ENCODE peak calls at places on chromosome 2, in seven cellular contexts. One of them, this sample, is unnamed.

GRCh38 chr2:27573452-27573851 is 9.4 kb upstream of the ZNF512 start:
- DNase-seq in activated effector memory CD4-positive, alpha-beta T cell treated with Interleukin-2 at 50 U/mL for 16 hours: no peak
- DNase-seq in NCI-H1092 treated with DMSO at 0.1 percent for 48 hours: no peak
- DNase-seq in T-cell: no peak
- DNase-seq in stimulated activated CD4-positive, alpha-beta T cell treated with anti-CD3 and anti-CD28 coated beads, TNF-alpha, amount 100 ng/mL, for 48 hours: no peak
- DNase-seq in AG08396: peak; percentile 24
- DNase-seq in ascending aorta: no peak
- DNase-seq in this sample: no peak

GRCh38 chr2:234472155-234472554 is 24.7 kb downstream of the ARL4C start:
- DNase-seq in activated effector memory CD4-positive, alpha-beta T cell treated with Interleukin-2 at 50 U/mL for 16 hours: no peak
- DNase-seq in NCI-H1092 treated with DMSO at 0.1 percent for 48 hours: no peak
- DNase-seq in T-cell: no peak
- DNase-seq in stimulated activated CD4-positive, alpha-beta T cell treated with anti-CD3 and anti-CD28 coated beads, TNF-alpha, amount 100 ng/mL, for 48 hours: no peak
- DNase-seq in AG08396: no peak
- DNase-seq in ascending aorta: no peak
- DNase-seq in this sample: no peak

GRCh38 chr2:30232027-30232800 is 880 bp downstream of the LBH start:
- DNase-seq in activated effector memory CD4-positive, alpha-beta T cell treated with Interleukin-2 at 50 U/mL for 16 hours: peak; percentile 71
- DNase-seq in NCI-H1092 treated with DMSO at 0.1 percent for 48 hours: peak; percentile 36
- DNase-seq in T-cell: peak; percentile 84
- DNase-seq in stimulated activated CD4-positive, alpha-beta T cell treated with anti-CD3 and anti-CD28 coated beads, TNF-alpha, amount 100 ng/mL, for 48 hours: no peak
- DNase-seq in AG08396: peak; percentile 70
- DNase-seq in ascending aorta: peak; percentile 81
- DNase-seq in this sample: peak; percentile 59

GRCh38 chr2:228657807-228658402 is 476.4 kb upstream of the SPHKAP start:
- DNase-seq in activated effector memory CD4-positive, alpha-beta T cell treated with Interleukin-2 at 50 U/mL for 16 hours: no peak
- DNase-seq in NCI-H1092 treated with DMSO at 0.1 percent for 48 hours: peak; percentile 77
- DNase-seq in T-cell: no peak
- DNase-seq in stimulated activated CD4-positive, alpha-beta T cell treated with anti-CD3 and anti-CD28 coated beads, TNF-alpha, amount 100 ng/mL, for 48 hours: no peak
- DNase-seq in AG08396: peak; percentile 14
- DNase-seq in ascending aorta: no peak
- DNase-seq in this sample: peak; percentile 63

GRCh38 chr2:54964271-54964670 is 86.0 kb downstream of the RTN4 start:
- DNase-seq in activated effector memory CD4-positive, alpha-beta T cell treated with Interleukin-2 at 50 U/mL for 16 hours: no peak
- DNase-seq in NCI-H1092 treated with DMSO at 0.1 percent for 48 hours: no peak
- DNase-seq in T-cell: no peak
- DNase-seq in stimulated activated CD4-positive, alpha-beta T cell treated with anti-CD3 and anti-CD28 coated beads, TNF-alpha, amount 100 ng/mL, for 48 hours: no peak
- DNase-seq in AG08396: no peak
- DNase-seq in ascending aorta: no peak
- DNase-seq in this sample: peak; percentile 75

GRCh38 chr2:37688771-37689468 is 17.5 kb upstream of the CDC42EP3 start:
- DNase-seq in activated effector memory CD4-positive, alpha-beta T cell treated with Interleukin-2 at 50 U/mL for 16 hours: no peak
- DNase-seq in NCI-H1092 treated with DMSO at 0.1 percent for 48 hours: no peak
- DNase-seq in T-cell: no peak
- DNase-seq in stimulated activated CD4-positive, alpha-beta T cell treated with anti-CD3 and anti-CD28 coated beads, TNF-alpha, amount 100 ng/mL, for 48 hours: no peak
- DNase-seq in AG08396: peak; percentile 72
- DNase-seq in ascending aorta: no peak
- DNase-seq in this sample: peak; percentile 93

GRCh38 chr2:133407341-133407740 is 160.9 kb downstream of the NCKAP5 start:
- DNase-seq in activated effector memory CD4-positive, alpha-beta T cell treated with Interleukin-2 at 50 U/mL for 16 hours: no peak
- DNase-seq in NCI-H1092 treated with DMSO at 0.1 percent for 48 hours: no peak
- DNase-seq in T-cell: no peak
- DNase-seq in stimulated activated CD4-positive, alpha-beta T cell treated with anti-CD3 and anti-CD28 coated beads, TNF-alpha, amount 100 ng/mL, for 48 hours: no peak
- DNase-seq in AG08396: no peak
- DNase-seq in ascending aorta: no peak
- DNase-seq in this sample: no peak

GRCh38 chr2:158407031-158407430 is 49.5 kb downstream of the CCDC148 start:
- DNase-seq in activated effector memory CD4-positive, alpha-beta T cell treated with Interleukin-2 at 50 U/mL for 16 hours: no peak
- DNase-seq in NCI-H1092 treated with DMSO at 0.1 percent for 48 hours: no peak
- DNase-seq in T-cell: no peak
- DNase-seq in stimulated activated CD4-positive, alpha-beta T cell treated with anti-CD3 and anti-CD28 coated beads, TNF-alpha, amount 100 ng/mL, for 48 hours: no peak
- DNase-seq in AG08396: no peak
- DNase-seq in ascending aorta: no peak
- DNase-seq in this sample: no peak

GRCh38 chr2:25794544-25795276 is 83.6 kb downstream of the ASXL2 start:
- DNase-seq in activated effector memory CD4-positive, alpha-beta T cell treated with Interleukin-2 at 50 U/mL for 16 hours: no peak
- DNase-seq in NCI-H1092 treated with DMSO at 0.1 percent for 48 hours: no peak
- DNase-seq in T-cell: no peak
- DNase-seq in stimulated activated CD4-positive, alpha-beta T cell treated with anti-CD3 and anti-CD28 coated beads, TNF-alpha, amount 100 ng/mL, for 48 hours: no peak
- DNase-seq in AG08396: no peak
- DNase-seq in ascending aorta: no peak
- DNase-seq in this sample: no peak

GRCh38 chr2:232315049-232315922 is 63.3 kb upstream of the ALPP start:
- DNase-seq in activated effector memory CD4-positive, alpha-beta T cell treated with Interleukin-2 at 50 U/mL for 16 hours: peak; percentile 73
- DNase-seq in NCI-H1092 treated with DMSO at 0.1 percent for 48 hours: no peak
- DNase-seq in T-cell: peak; percentile 63
- DNase-seq in stimulated activated CD4-positive, alpha-beta T cell treated with anti-CD3 and anti-CD28 coated beads, TNF-alpha, amount 100 ng/mL, for 48 hours: peak; percentile 43
- DNase-seq in AG08396: no peak
- DNase-seq in ascending aorta: peak; percentile 82
- DNase-seq in this sample: peak; percentile 88

GRCh38 chr2:36392854-36393253 is 37.3 kb downstream of the CRIM1 start:
- DNase-seq in activated effector memory CD4-positive, alpha-beta T cell treated with Interleukin-2 at 50 U/mL for 16 hours: no peak
- DNase-seq in NCI-H1092 treated with DMSO at 0.1 percent for 48 hours: no peak
- DNase-seq in T-cell: no peak
- DNase-seq in stimulated activated CD4-positive, alpha-beta T cell treated with anti-CD3 and anti-CD28 coated beads, TNF-alpha, amount 100 ng/mL, for 48 hours: no peak
- DNase-seq in AG08396: no peak
- DNase-seq in ascending aorta: no peak
- DNase-seq in this sample: no peak

GRCh38 chr2:136131961-136132839 is 14.3 kb upstream of the CXCR4 start:
- DNase-seq in activated effector memory CD4-positive, alpha-beta T cell treated with Interleukin-2 at 50 U/mL for 16 hours: peak; percentile 63
- DNase-seq in NCI-H1092 treated with DMSO at 0.1 percent for 48 hours: peak; percentile 39
- DNase-seq in T-cell: peak; percentile 92
- DNase-seq in stimulated activated CD4-positive, alpha-beta T cell treated with anti-CD3 and anti-CD28 coated beads, TNF-alpha, amount 100 ng/mL, for 48 hours: peak; percentile 66
- DNase-seq in AG08396: no peak
- DNase-seq in ascending aorta: peak; percentile 66
- DNase-seq in this sample: no peak

GRCh38 chr2:96404446-96405373 is 69.1 kb downstream of the NCAPH start:
- DNase-seq in activated effector memory CD4-positive, alpha-beta T cell treated with Interleukin-2 at 50 U/mL for 16 hours: no peak
- DNase-seq in NCI-H1092 treated with DMSO at 0.1 percent for 48 hours: peak; percentile 34
- DNase-seq in T-cell: no peak
- DNase-seq in stimulated activated CD4-positive, alpha-beta T cell treated with anti-CD3 and anti-CD28 coated beads, TNF-alpha, amount 100 ng/mL, for 48 hours: no peak
- DNase-seq in AG08396: no peak
- DNase-seq in ascending aorta: no peak
- DNase-seq in this sample: no peak

GRCh38 chr2:96747061-96747460 is 7.2 kb upstream of the LMAN2L start:
- DNase-seq in activated effector memory CD4-positive, alpha-beta T cell treated with Interleukin-2 at 50 U/mL for 16 hours: no peak
- DNase-seq in NCI-H1092 treated with DMSO at 0.1 percent for 48 hours: no peak
- DNase-seq in T-cell: no peak
- DNase-seq in stimulated activated CD4-positive, alpha-beta T cell treated with anti-CD3 and anti-CD28 coated beads, TNF-alpha, amount 100 ng/mL, for 48 hours: no peak
- DNase-seq in AG08396: no peak
- DNase-seq in ascending aorta: no peak
- DNase-seq in this sample: peak; percentile 74

GRCh38 chr2:60484080-60484737 is 69.2 kb downstream of the BCL11A start:
- DNase-seq in activated effector memory CD4-positive, alpha-beta T cell treated with Interleukin-2 at 50 U/mL for 16 hours: no peak
- DNase-seq in NCI-H1092 treated with DMSO at 0.1 percent for 48 hours: no peak
- DNase-seq in T-cell: no peak
- DNase-seq in stimulated activated CD4-positive, alpha-beta T cell treated with anti-CD3 and anti-CD28 coated beads, TNF-alpha, amount 100 ng/mL, for 48 hours: no peak
- DNase-seq in AG08396: no peak
- DNase-seq in ascending aorta: peak; percentile 59
- DNase-seq in this sample: peak; percentile 95

GRCh38 chr2:26630669-26631360 is 10.4 kb downstream of the CIB4 start:
- DNase-seq in activated effector memory CD4-positive, alpha-beta T cell treated with Interleukin-2 at 50 U/mL for 16 hours: no peak
- DNase-seq in NCI-H1092 treated with DMSO at 0.1 percent for 48 hours: no peak
- DNase-seq in T-cell: no peak
- DNase-seq in stimulated activated CD4-positive, alpha-beta T cell treated with anti-CD3 and anti-CD28 coated beads, TNF-alpha, amount 100 ng/mL, for 48 hours: no peak
- DNase-seq in AG08396: peak; percentile 47
- DNase-seq in ascending aorta: no peak
- DNase-seq in this sample: peak; percentile 28

GRCh38 chr2:121080013-121080772 is 204.8 kb downstream of the TFCP2L1 start:
- DNase-seq in activated effector memory CD4-positive, alpha-beta T cell treated with Interleukin-2 at 50 U/mL for 16 hours: peak; percentile 10
- DNase-seq in NCI-H1092 treated with DMSO at 0.1 percent for 48 hours: peak; percentile 53
- DNase-seq in T-cell: peak; percentile 15
- DNase-seq in stimulated activated CD4-positive, alpha-beta T cell treated with anti-CD3 and anti-CD28 coated beads, TNF-alpha, amount 100 ng/mL, for 48 hours: peak; percentile 25
- DNase-seq in AG08396: peak; percentile 74
- DNase-seq in ascending aorta: no peak
- DNase-seq in this sample: peak; percentile 65

GRCh38 chr2:234451852-234452625 is 44.8 kb downstream of the ARL4C start:
- DNase-seq in activated effector memory CD4-positive, alpha-beta T cell treated with Interleukin-2 at 50 U/mL for 16 hours: no peak
- DNase-seq in NCI-H1092 treated with DMSO at 0.1 percent for 48 hours: no peak
- DNase-seq in T-cell: no peak
- DNase-seq in stimulated activated CD4-positive, alpha-beta T cell treated with anti-CD3 and anti-CD28 coated beads, TNF-alpha, amount 100 ng/mL, for 48 hours: no peak
- DNase-seq in AG08396: peak; percentile 76
- DNase-seq in ascending aorta: no peak
- DNase-seq in this sample: peak; percentile 95

GRCh38 chr2:156657809-156658208 is 221.6 kb downstream of the GPD2 start:
- DNase-seq in activated effector memory CD4-positive, alpha-beta T cell treated with Interleukin-2 at 50 U/mL for 16 hours: no peak
- DNase-seq in NCI-H1092 treated with DMSO at 0.1 percent for 48 hours: no peak
- DNase-seq in T-cell: no peak
- DNase-seq in stimulated activated CD4-positive, alpha-beta T cell treated with anti-CD3 and anti-CD28 coated beads, TNF-alpha, amount 100 ng/mL, for 48 hours: no peak
- DNase-seq in AG08396: no peak
- DNase-seq in ascending aorta: no peak
- DNase-seq in this sample: no peak

GRCh38 chr2:27980242-27980641 is 89.7 kb downstream of the BABAM2 start:
- DNase-seq in activated effector memory CD4-positive, alpha-beta T cell treated with Interleukin-2 at 50 U/mL for 16 hours: no peak
- DNase-seq in NCI-H1092 treated with DMSO at 0.1 percent for 48 hours: no peak
- DNase-seq in T-cell: no peak
- DNase-seq in stimulated activated CD4-positive, alpha-beta T cell treated with anti-CD3 and anti-CD28 coated beads, TNF-alpha, amount 100 ng/mL, for 48 hours: no peak
- DNase-seq in AG08396: no peak
- DNase-seq in ascending aorta: no peak
- DNase-seq in this sample: no peak

GRCh38 chr2:42021490-42021889 is 26.3 kb upstream of the PKDCC start:
- DNase-seq in activated effector memory CD4-positive, alpha-beta T cell treated with Interleukin-2 at 50 U/mL for 16 hours: no peak
- DNase-seq in NCI-H1092 treated with DMSO at 0.1 percent for 48 hours: no peak
- DNase-seq in T-cell: no peak
- DNase-seq in stimulated activated CD4-positive, alpha-beta T cell treated with anti-CD3 and anti-CD28 coated beads, TNF-alpha, amount 100 ng/mL, for 48 hours: no peak
- DNase-seq in AG08396: no peak
- DNase-seq in ascending aorta: no peak
- DNase-seq in this sample: peak; percentile 74

GRCh38 chr2:139142252-139142651 is 362.1 kb upstream of the NXPH2 start:
- DNase-seq in activated effector memory CD4-positive, alpha-beta T cell treated with Interleukin-2 at 50 U/mL for 16 hours: no peak
- DNase-seq in NCI-H1092 treated with DMSO at 0.1 percent for 48 hours: no peak
- DNase-seq in T-cell: no peak
- DNase-seq in stimulated activated CD4-positive, alpha-beta T cell treated with anti-CD3 and anti-CD28 coated beads, TNF-alpha, amount 100 ng/mL, for 48 hours: no peak
- DNase-seq in AG08396: no peak
- DNase-seq in ascending aorta: no peak
- DNase-seq in this sample: peak; percentile 8

GRCh38 chr2:108270768-108271506 is 17.8 kb upstream of the SULT1C2 start:
- DNase-seq in activated effector memory CD4-positive, alpha-beta T cell treated with Interleukin-2 at 50 U/mL for 16 hours: no peak
- DNase-seq in NCI-H1092 treated with DMSO at 0.1 percent for 48 hours: no peak
- DNase-seq in T-cell: no peak
- DNase-seq in stimulated activated CD4-positive, alpha-beta T cell treated with anti-CD3 and anti-CD28 coated beads, TNF-alpha, amount 100 ng/mL, for 48 hours: no peak
- DNase-seq in AG08396: no peak
- DNase-seq in ascending aorta: no peak
- DNase-seq in this sample: no peak

GRCh38 chr2:48715042-48715899 is 40.3 kb downstream of the LHCGR start:
- DNase-seq in activated effector memory CD4-positive, alpha-beta T cell treated with Interleukin-2 at 50 U/mL for 16 hours: no peak
- DNase-seq in NCI-H1092 treated with DMSO at 0.1 percent for 48 hours: no peak
- DNase-seq in T-cell: no peak
- DNase-seq in stimulated activated CD4-positive, alpha-beta T cell treated with anti-CD3 and anti-CD28 coated beads, TNF-alpha, amount 100 ng/mL, for 48 hours: no peak
- DNase-seq in AG08396: no peak
- DNase-seq in ascending aorta: no peak
- DNase-seq in this sample: peak; percentile 17

GRCh38 chr2:7857904-7858303 is 824.0 kb upstream of the ID2 start:
- DNase-seq in activated effector memory CD4-positive, alpha-beta T cell treated with Interleukin-2 at 50 U/mL for 16 hours: no peak
- DNase-seq in NCI-H1092 treated with DMSO at 0.1 percent for 48 hours: no peak
- DNase-seq in T-cell: no peak
- DNase-seq in stimulated activated CD4-positive, alpha-beta T cell treated with anti-CD3 and anti-CD28 coated beads, TNF-alpha, amount 100 ng/mL, for 48 hours: no peak
- DNase-seq in AG08396: peak; percentile 54
- DNase-seq in ascending aorta: no peak
- DNase-seq in this sample: peak; percentile 85

GRCh38 chr2:219736196-219736595 is 108.8 kb downstream of the SLC4A3 start:
- DNase-seq in activated effector memory CD4-positive, alpha-beta T cell treated with Interleukin-2 at 50 U/mL for 16 hours: no peak
- DNase-seq in NCI-H1092 treated with DMSO at 0.1 percent for 48 hours: peak; percentile 40
- DNase-seq in T-cell: no peak
- DNase-seq in stimulated activated CD4-positive, alpha-beta T cell treated with anti-CD3 and anti-CD28 coated beads, TNF-alpha, amount 100 ng/mL, for 48 hours: no peak
- DNase-seq in AG08396: peak; percentile 65
- DNase-seq in ascending aorta: no peak
- DNase-seq in this sample: peak; percentile 80

GRCh38 chr2:106695919-106696318 is 190.0 kb downstream of the ST6GAL2 start:
- DNase-seq in activated effector memory CD4-positive, alpha-beta T cell treated with Interleukin-2 at 50 U/mL for 16 hours: no peak
- DNase-seq in NCI-H1092 treated with DMSO at 0.1 percent for 48 hours: no peak
- DNase-seq in T-cell: no peak
- DNase-seq in stimulated activated CD4-positive, alpha-beta T cell treated with anti-CD3 and anti-CD28 coated beads, TNF-alpha, amount 100 ng/mL, for 48 hours: no peak
- DNase-seq in AG08396: no peak
- DNase-seq in ascending aorta: no peak
- DNase-seq in this sample: no peak

GRCh38 chr2:71505770-71506140 is 52.4 kb downstream of the DYSF start:
- DNase-seq in activated effector memory CD4-positive, alpha-beta T cell treated with Interleukin-2 at 50 U/mL for 16 hours: no peak
- DNase-seq in NCI-H1092 treated with DMSO at 0.1 percent for 48 hours: no peak
- DNase-seq in T-cell: no peak
- DNase-seq in stimulated activated CD4-positive, alpha-beta T cell treated with anti-CD3 and anti-CD28 coated beads, TNF-alpha, amount 100 ng/mL, for 48 hours: no peak
- DNase-seq in AG08396: no peak
- DNase-seq in ascending aorta: no peak
- DNase-seq in this sample: no peak

GRCh38 chr2:149213764-149214493 is 116.5 kb upstream of the LYPD6 start:
- DNase-seq in activated effector memory CD4-positive, alpha-beta T cell treated with Interleukin-2 at 50 U/mL for 16 hours: no peak
- DNase-seq in NCI-H1092 treated with DMSO at 0.1 percent for 48 hours: no peak
- DNase-seq in T-cell: no peak
- DNase-seq in stimulated activated CD4-positive, alpha-beta T cell treated with anti-CD3 and anti-CD28 coated beads, TNF-alpha, amount 100 ng/mL, for 48 hours: no peak
- DNase-seq in AG08396: no peak
- DNase-seq in ascending aorta: no peak
- DNase-seq in this sample: no peak

GRCh38 chr2:196971574-196972279 is 45.2 kb upstream of the PGAP1 start:
- DNase-seq in activated effector memory CD4-positive, alpha-beta T cell treated with Interleukin-2 at 50 U/mL for 16 hours: no peak
- DNase-seq in NCI-H1092 treated with DMSO at 0.1 percent for 48 hours: no peak
- DNase-seq in T-cell: no peak
- DNase-seq in stimulated activated CD4-positive, alpha-beta T cell treated with anti-CD3 and anti-CD28 coated beads, TNF-alpha, amount 100 ng/mL, for 48 hours: no peak
- DNase-seq in AG08396: no peak
- DNase-seq in ascending aorta: no peak
- DNase-seq in this sample: no peak

GRCh38 chr2:242085941-242086621 is 216.6 kb downstream of the RTP5 start:
- DNase-seq in activated effector memory CD4-positive, alpha-beta T cell treated with Interleukin-2 at 50 U/mL for 16 hours: no peak
- DNase-seq in NCI-H1092 treated with DMSO at 0.1 percent for 48 hours: no peak
- DNase-seq in T-cell: no peak
- DNase-seq in stimulated activated CD4-positive, alpha-beta T cell treated with anti-CD3 and anti-CD28 coated beads, TNF-alpha, amount 100 ng/mL, for 48 hours: no peak
- DNase-seq in AG08396: no peak
- DNase-seq in ascending aorta: peak; percentile 70
- DNase-seq in this sample: peak; percentile 13

GRCh38 chr2:138516030-138516704 is 14.6 kb downstream of the SPOPL start:
- DNase-seq in activated effector memory CD4-positive, alpha-beta T cell treated with Interleukin-2 at 50 U/mL for 16 hours: no peak
- DNase-seq in NCI-H1092 treated with DMSO at 0.1 percent for 48 hours: no peak
- DNase-seq in T-cell: no peak
- DNase-seq in stimulated activated CD4-positive, alpha-beta T cell treated with anti-CD3 and anti-CD28 coated beads, TNF-alpha, amount 100 ng/mL, for 48 hours: no peak
- DNase-seq in AG08396: peak; percentile 26
- DNase-seq in ascending aorta: no peak
- DNase-seq in this sample: peak; percentile 55

GRCh38 chr2:173652731-173653426 is 298.2 kb downstream of the CDCA7 start:
- DNase-seq in activated effector memory CD4-positive, alpha-beta T cell treated with Interleukin-2 at 50 U/mL for 16 hours: no peak
- DNase-seq in NCI-H1092 treated with DMSO at 0.1 percent for 48 hours: peak; percentile 23
- DNase-seq in T-cell: no peak
- DNase-seq in stimulated activated CD4-positive, alpha-beta T cell treated with anti-CD3 and anti-CD28 coated beads, TNF-alpha, amount 100 ng/mL, for 48 hours: no peak
- DNase-seq in AG08396: peak; percentile 72
- DNase-seq in ascending aorta: no peak
- DNase-seq in this sample: peak; percentile 98

GRCh38 chr2:101096619-101097142 is 54.5 kb downstream of the TBC1D8 start:
- DNase-seq in activated effector memory CD4-positive, alpha-beta T cell treated with Interleukin-2 at 50 U/mL for 16 hours: no peak
- DNase-seq in NCI-H1092 treated with DMSO at 0.1 percent for 48 hours: no peak
- DNase-seq in T-cell: no peak
- DNase-seq in stimulated activated CD4-positive, alpha-beta T cell treated with anti-CD3 and anti-CD28 coated beads, TNF-alpha, amount 100 ng/mL, for 48 hours: no peak
- DNase-seq in AG08396: no peak
- DNase-seq in ascending aorta: no peak
- DNase-seq in this sample: no peak

GRCh38 chr2:49914281-49914680 is 760.0 kb upstream of the FSHR start:
- DNase-seq in activated effector memory CD4-positive, alpha-beta T cell treated with Interleukin-2 at 50 U/mL for 16 hours: no peak
- DNase-seq in NCI-H1092 treated with DMSO at 0.1 percent for 48 hours: no peak
- DNase-seq in T-cell: no peak
- DNase-seq in stimulated activated CD4-positive, alpha-beta T cell treated with anti-CD3 and anti-CD28 coated beads, TNF-alpha, amount 100 ng/mL, for 48 hours: no peak
- DNase-seq in AG08396: no peak
- DNase-seq in ascending aorta: no peak
- DNase-seq in this sample: peak; percentile 12

This sample was measured in EH.